ENCODE peak calls at places on chromosomes 12 and 14, in six cellular contexts. M is fibroblast of lung; W is activated naive CD4-positive, alpha-beta T cell treated with anti-CD3 and anti-CD28 coated beads, Interleukin-2, amount 50 U/mL, for 16 hours; U is Right ventricle myocardium superior; N is central memory CD8-positive, alpha-beta T cell; Z is activated T-helper 1 cell treated with Interleukin-2 at 50 U/mL for 16 hours. X is an unnamed sample.
A peak's percentile ranks its signal among the peaks of the same experiment; 100 is the strongest.

GRCh38 chr14:99773496-99774203 is 19.6 kb upstream of the EML1 start:
- DNase-seq in Z (no peak), M (no peak), U (no peak), N (no peak), W (no peak), X (no peak)

GRCh38 chr12:112978163-112979081 is at the start of gene OAS2:
- DNase-seq in W (peak; percentile 80), U (peak; percentile 65), N (peak; percentile 74), Z (peak; percentile 65), M (peak; percentile 15), X (peak; percentile 76)

GRCh38 chr12:3544296-3544965 is 53.4 kb downstream of the PRMT8 start:
- DNase-seq in U (no peak), Z (no peak), M (no peak), W (no peak), N (no peak), X (no peak)

GRCh38 chr14:89365071-89365801 is 51.8 kb downstream of the FOXN3 start:
- DNase-seq in Z (peak; percentile 33), M (peak; percentile 33), U (no peak), N (peak; percentile 32), W (peak; percentile 65), X (no peak)

GRCh38 chr14:53896773-53897172 is 59.9 kb downstream of the BMP4 start:
- DNase-seq in M (no peak), N (no peak), U (no peak), Z (no peak), W (no peak), X (no peak)

GRCh38 chr14:52025310-52025709 is 36.0 kb downstream of the RTRAF start:
- DNase-seq in Z (no peak), U (no peak), N (no peak), M (peak; percentile 98), W (no peak), X (peak; percentile 63)

GRCh38 chr12:112584266-112584722 is 165.5 kb downstream of the PTPN11 start:
- DNase-seq in M (no peak), W (no peak), Z (no peak), N (no peak), U (no peak), X (no peak)

GRCh38 chr12:28536088-28536487 is 345.8 kb downstream of the CCDC91 start:
- DNase-seq in U (no peak), M (peak; percentile 79), Z (no peak), N (no peak), W (no peak), X (peak; percentile 47)

GRCh38 chr12:58882796-58883195 is 37.5 kb downstream of the LRIG3 start:
- DNase-seq in N (no peak), M (no peak), U (no peak), Z (no peak), W (no peak), X (no peak)

GRCh38 chr12:75526655-75527511 is 15.5 kb upstream of the KRR1 start:
- DNase-seq in N (no peak), U (no peak), M (peak; percentile 59), Z (no peak), W (no peak), X (no peak)

GRCh38 chr12:106774808-106775524 is 484 bp downstream of the RIC8B start:
- DNase-seq in U (no peak), M (no peak), W (peak; percentile 21), N (no peak), Z (no peak), X (no peak)

GRCh38 chr12:95877622-95878021 is 18.9 kb downstream of the SNRPF start:
- DNase-seq in W (no peak), U (no peak), N (no peak), M (no peak), Z (no peak), X (no peak)

GRCh38 chr12:104535383-104535782 is 78.6 kb downstream of the CHST11 start:
- DNase-seq in Z (no peak), U (no peak), N (no peak), M (peak; percentile 62), W (no peak), X (no peak)

GRCh38 chr12:124939428-124940142 is 25.1 kb upstream of the UBC start:
- DNase-seq in Z (peak; percentile 72), N (peak; percentile 92), U (peak; percentile 89), W (peak; percentile 87), M (peak; percentile 97), X (peak; percentile 91)

GRCh38 chr14:55031190-55031589 is 4.2 kb downstream of the SOCS4 start:
- DNase-seq in U (no peak), M (no peak), W (no peak), N (no peak), Z (no peak), X (no peak)

GRCh38 chr12:77995436-77996167 is 164.9 kb downstream of the NAV3 start:
- DNase-seq in Z (no peak), W (no peak), M (peak; percentile 95), U (no peak), N (no peak), X (peak; percentile 44)

GRCh38 chr14:91269076-91269991 is 24.8 kb upstream of the GPR68 start:
- DNase-seq in W (no peak), U (peak; percentile 57), M (no peak), Z (no peak), N (no peak), X (no peak)

GRCh38 chr14:77338332-77338731 is 17.5 kb downstream of the GSTZ1 start:
- DNase-seq in N (no peak), M (no peak), U (no peak), W (no peak), Z (no peak), X (no peak)

GRCh38 chr14:34044666-34045306 is 93.9 kb upstream of the EGLN3 start:
- DNase-seq in W (no peak), Z (no peak), M (no peak), N (no peak), U (no peak), X (no peak)

GRCh38 chr12:113850309-113851056 is 115.6 kb downstream of the RBM19 start:
- DNase-seq in Z (no peak), M (peak; percentile 62), U (peak; percentile 83), W (no peak), N (no peak), X (no peak)

GRCh38 chr14:93619176-93619793 is 169.0 kb downstream of the PRIMA1 start:
- DNase-seq in W (no peak), Z (no peak), N (no peak), U (no peak), M (peak; percentile 34), X (peak; percentile 15)

GRCh38 chr12:56928262-56928661 is 5.9 kb downstream of the SDR9C7 start:
- DNase-seq in Z (no peak), U (no peak), M (no peak), W (no peak), N (no peak), X (no peak)

X was measured in GM04504.